ENCODE peak calls at places on chromosomes 7 and 10, in nine cellular contexts. One of them, this sample, is unnamed.

GRCh38 chr10:6721964-6722615 is 142.0 kb upstream of the PRKCQ start:
- DNase-seq in mammary epithelial cell: peak
- DNase-seq in GM12891: no peak
- DNase-seq in COLO829: no peak
- DNase-seq in coronary artery: no peak
- DNase-seq in cardiac fibroblast: peak
- DNase-seq in NCI-H2081: no peak
- DNase-seq in amniotic stem cell: peak
- DNase-seq in DMS 273 treated with DMSO at 0.1 percent for 48 hours: no peak
- DNase-seq in this sample: no peak

GRCh38 chr10:97319671-97320479 is 804 bp downstream of the FRAT1 start:
- DNase-seq in GM12891: no peak
- DNase-seq in cardiac fibroblast: no peak
- DNase-seq in DMS 273 treated with DMSO at 0.1 percent for 48 hours: no peak
- DNase-seq in coronary artery: no peak
- DNase-seq in mammary epithelial cell: peak
- DNase-seq in COLO829: no peak
- DNase-seq in amniotic stem cell: no peak
- DNase-seq in NCI-H2081: no peak
- DNase-seq in this sample: peak

GRCh38 chr7:140673770-140674155 is 1.0 kb downstream of the ADCK2 start:
- DNase-seq in coronary artery: no peak
- DNase-seq in NCI-H2081: no peak
- DNase-seq in GM12891: no peak
- DNase-seq in DMS 273 treated with DMSO at 0.1 percent for 48 hours: no peak
- DNase-seq in COLO829: no peak
- DNase-seq in cardiac fibroblast: no peak
- DNase-seq in amniotic stem cell: no peak
- DNase-seq in mammary epithelial cell: no peak
- DNase-seq in this sample: no peak

GRCh38 chr7:81231203-81231922 is 312.5 kb upstream of the SEMA3C start:
- DNase-seq in GM12891: no peak
- DNase-seq in DMS 273 treated with DMSO at 0.1 percent for 48 hours: no peak
- DNase-seq in mammary epithelial cell: no peak
- DNase-seq in coronary artery: no peak
- DNase-seq in amniotic stem cell: no peak
- DNase-seq in COLO829: no peak
- DNase-seq in cardiac fibroblast: peak
- DNase-seq in NCI-H2081: no peak
- DNase-seq in this sample: no peak

GRCh38 chr10:21501109-21501508 is 24.4 kb downstream of the SKIDA1 start:
- DNase-seq in cardiac fibroblast: no peak
- DNase-seq in amniotic stem cell: no peak
- DNase-seq in COLO829: no peak
- DNase-seq in GM12891: no peak
- DNase-seq in mammary epithelial cell: no peak
- DNase-seq in NCI-H2081: no peak
- DNase-seq in coronary artery: no peak
- DNase-seq in DMS 273 treated with DMSO at 0.1 percent for 48 hours: no peak
- DNase-seq in this sample: peak

GRCh38 chr7:76193478-76193877 is 8.2 kb upstream of the SRRM3 start:
- DNase-seq in DMS 273 treated with DMSO at 0.1 percent for 48 hours: no peak
- DNase-seq in coronary artery: no peak
- DNase-seq in amniotic stem cell: no peak
- DNase-seq in cardiac fibroblast: no peak
- DNase-seq in NCI-H2081: no peak
- DNase-seq in GM12891: no peak
- DNase-seq in mammary epithelial cell: no peak
- DNase-seq in COLO829: no peak
- DNase-seq in this sample: no peak

GRCh38 chr7:27651702-27652101 is 11.0 kb downstream of the HIBADH start:
- DNase-seq in cardiac fibroblast: peak
- DNase-seq in NCI-H2081: no peak
- DNase-seq in DMS 273 treated with DMSO at 0.1 percent for 48 hours: no peak
- DNase-seq in COLO829: no peak
- DNase-seq in mammary epithelial cell: no peak
- DNase-seq in GM12891: no peak
- DNase-seq in coronary artery: no peak
- DNase-seq in amniotic stem cell: no peak
- DNase-seq in this sample: no peak

GRCh38 chr7:24113506-24113905 is 170.5 kb upstream of the NPY start:
- DNase-seq in mammary epithelial cell: no peak
- DNase-seq in GM12891: no peak
- DNase-seq in amniotic stem cell: no peak
- DNase-seq in DMS 273 treated with DMSO at 0.1 percent for 48 hours: no peak
- DNase-seq in NCI-H2081: no peak
- DNase-seq in COLO829: no peak
- DNase-seq in cardiac fibroblast: no peak
- DNase-seq in coronary artery: no peak
- DNase-seq in this sample: no peak

GRCh38 chr10:122234416-122234815 is 36.7 kb upstream of the BTBD16 start:
- DNase-seq in GM12891: no peak
- DNase-seq in NCI-H2081: no peak
- DNase-seq in amniotic stem cell: no peak
- DNase-seq in cardiac fibroblast: no peak
- DNase-seq in DMS 273 treated with DMSO at 0.1 percent for 48 hours: peak
- DNase-seq in coronary artery: no peak
- DNase-seq in mammary epithelial cell: no peak
- DNase-seq in COLO829: no peak
- DNase-seq in this sample: no peak

GRCh38 chr10:84715911-84716310 is 387.5 kb downstream of the CCSER2 start:
- DNase-seq in COLO829: peak
- DNase-seq in NCI-H2081: peak
- DNase-seq in cardiac fibroblast: peak
- DNase-seq in mammary epithelial cell: peak
- DNase-seq in coronary artery: no peak
- DNase-seq in amniotic stem cell: no peak
- DNase-seq in GM12891: peak
- DNase-seq in DMS 273 treated with DMSO at 0.1 percent for 48 hours: peak
- DNase-seq in this sample: peak

GRCh38 chr7:2943851-2944601 is 99.6 kb downstream of the CARD11 start:
- DNase-seq in COLO829: no peak
- DNase-seq in coronary artery: peak
- DNase-seq in GM12891: no peak
- DNase-seq in mammary epithelial cell: no peak
- DNase-seq in amniotic stem cell: no peak
- DNase-seq in cardiac fibroblast: no peak
- DNase-seq in NCI-H2081: no peak
- DNase-seq in DMS 273 treated with DMSO at 0.1 percent for 48 hours: no peak
- DNase-seq in this sample: peak

This sample was measured in endodermal cell.